ENCODE peak calls at places on chromosomes 5 and 9, in ten cellular contexts. One of them, this sample, is unnamed.
A peak's percentile ranks its signal among the peaks of the same experiment; 100 is the strongest.

GRCh38 chr9:969310-969692 is 7.2 kb upstream of the DMRT3 start:
- DNase-seq in ovary: no peak
- DNase-seq in fibroblast of pulmonary artery: no peak
- DNase-seq in cardiac fibroblast: no peak
- DNase-seq in CD8-positive, alpha-beta T cell: no peak
- DNase-seq in cardiac muscle cell: no peak
- DNase-seq in mesendoderm: peak; percentile 26
- DNase-seq in right atrium auricular region: no peak
- DNase-seq in brain microvascular endothelial cell: no peak
- DNase-seq in GM12865: no peak
- DNase-seq in this sample: no peak

GRCh38 chr9:134826336-134827246 is 54.0 kb upstream of the FCN2 start:
- DNase-seq in fibroblast of pulmonary artery: no peak
- DNase-seq in brain microvascular endothelial cell: no peak
- DNase-seq in right atrium auricular region: no peak
- DNase-seq in ovary: no peak
- DNase-seq in cardiac fibroblast: no peak
- DNase-seq in CD8-positive, alpha-beta T cell: no peak
- DNase-seq in GM12865: no peak
- DNase-seq in mesendoderm: no peak
- DNase-seq in cardiac muscle cell: no peak
- DNase-seq in this sample: no peak

GRCh38 chr5:59831341-59831989 is 62.1 kb downstream of the PDE4D start:
- DNase-seq in CD8-positive, alpha-beta T cell: no peak
- DNase-seq in ovary: no peak
- DNase-seq in fibroblast of pulmonary artery: peak; percentile 24
- DNase-seq in cardiac muscle cell: no peak
- DNase-seq in cardiac fibroblast: peak; percentile 18
- DNase-seq in brain microvascular endothelial cell: peak; percentile 18
- DNase-seq in right atrium auricular region: no peak
- DNase-seq in mesendoderm: no peak
- DNase-seq in GM12865: peak; percentile 30
- DNase-seq in this sample: no peak

GRCh38 chr5:111232311-111233049 is 8.3 kb downstream of the CAMK4 start:
- DNase-seq in cardiac fibroblast: no peak
- DNase-seq in CD8-positive, alpha-beta T cell: peak; percentile 52
- DNase-seq in right atrium auricular region: no peak
- DNase-seq in fibroblast of pulmonary artery: no peak
- DNase-seq in GM12865: no peak
- DNase-seq in brain microvascular endothelial cell: no peak
- DNase-seq in mesendoderm: no peak
- DNase-seq in ovary: no peak
- DNase-seq in cardiac muscle cell: no peak
- DNase-seq in this sample: no peak

GRCh38 chr5:39352931-39353330 is 11.4 kb downstream of the C9 start:
- DNase-seq in cardiac muscle cell: no peak
- DNase-seq in brain microvascular endothelial cell: no peak
- DNase-seq in cardiac fibroblast: no peak
- DNase-seq in CD8-positive, alpha-beta T cell: no peak
- DNase-seq in mesendoderm: no peak
- DNase-seq in ovary: no peak
- DNase-seq in fibroblast of pulmonary artery: no peak
- DNase-seq in right atrium auricular region: no peak
- DNase-seq in GM12865: no peak
- DNase-seq in this sample: no peak

GRCh38 chr5:137666901-137667300 is 69.0 kb downstream of the KLHL3 start:
- DNase-seq in cardiac muscle cell: no peak
- DNase-seq in fibroblast of pulmonary artery: no peak
- DNase-seq in cardiac fibroblast: no peak
- DNase-seq in right atrium auricular region: no peak
- DNase-seq in brain microvascular endothelial cell: no peak
- DNase-seq in GM12865: no peak
- DNase-seq in ovary: no peak
- DNase-seq in mesendoderm: no peak
- DNase-seq in CD8-positive, alpha-beta T cell: no peak
- DNase-seq in this sample: no peak

GRCh38 chr5:113806250-113806649 is 292.8 kb downstream of the YTHDC2 start:
- DNase-seq in CD8-positive, alpha-beta T cell: no peak
- DNase-seq in cardiac muscle cell: peak; percentile 17
- DNase-seq in right atrium auricular region: no peak
- DNase-seq in ovary: no peak
- DNase-seq in fibroblast of pulmonary artery: peak; percentile 43
- DNase-seq in brain microvascular endothelial cell: no peak
- DNase-seq in cardiac fibroblast: peak; percentile 45
- DNase-seq in GM12865: no peak
- DNase-seq in mesendoderm: peak; percentile 65
- DNase-seq in this sample: peak; percentile 14

GRCh38 chr9:91758491-91758981 is 191.5 kb downstream of the ROR2 start:
- DNase-seq in CD8-positive, alpha-beta T cell: no peak
- DNase-seq in mesendoderm: peak; percentile 82
- DNase-seq in GM12865: peak; percentile 48
- DNase-seq in cardiac fibroblast: peak; percentile 71
- DNase-seq in cardiac muscle cell: peak; percentile 87
- DNase-seq in right atrium auricular region: no peak
- DNase-seq in ovary: no peak
- DNase-seq in brain microvascular endothelial cell: peak; percentile 44
- DNase-seq in fibroblast of pulmonary artery: peak; percentile 68
- DNase-seq in this sample: no peak

GRCh38 chr9:104863180-104863883 is 64.6 kb downstream of the ABCA1 start:
- DNase-seq in ovary: peak; percentile 52
- DNase-seq in GM12865: peak; percentile 74
- DNase-seq in brain microvascular endothelial cell: peak; percentile 79
- DNase-seq in mesendoderm: peak; percentile 92
- DNase-seq in cardiac fibroblast: peak; percentile 87
- DNase-seq in fibroblast of pulmonary artery: peak; percentile 88
- DNase-seq in CD8-positive, alpha-beta T cell: peak; percentile 41
- DNase-seq in cardiac muscle cell: peak; percentile 68
- DNase-seq in right atrium auricular region: no peak
- DNase-seq in this sample: peak; percentile 37

GRCh38 chr9:89077519-89077918 is 86.3 kb downstream of the S1PR3 start:
- DNase-seq in CD8-positive, alpha-beta T cell: no peak
- DNase-seq in cardiac fibroblast: no peak
- DNase-seq in mesendoderm: no peak
- DNase-seq in right atrium auricular region: peak; percentile 50
- DNase-seq in ovary: no peak
- DNase-seq in fibroblast of pulmonary artery: no peak
- DNase-seq in brain microvascular endothelial cell: no peak
- DNase-seq in cardiac muscle cell: no peak
- DNase-seq in GM12865: peak; percentile 2
- DNase-seq in this sample: no peak

GRCh38 chr9:89078421-89078820 is 87.2 kb downstream of the S1PR3 start:
- DNase-seq in mesendoderm: no peak
- DNase-seq in brain microvascular endothelial cell: no peak
- DNase-seq in ovary: no peak
- DNase-seq in cardiac muscle cell: no peak
- DNase-seq in fibroblast of pulmonary artery: no peak
- DNase-seq in GM12865: no peak
- DNase-seq in right atrium auricular region: no peak
- DNase-seq in cardiac fibroblast: no peak
- DNase-seq in CD8-positive, alpha-beta T cell: no peak
- DNase-seq in this sample: no peak

GRCh38 chr9:89078860-89079259 is 87.6 kb downstream of the S1PR3 start:
- DNase-seq in cardiac muscle cell: no peak
- DNase-seq in right atrium auricular region: no peak
- DNase-seq in GM12865: no peak
- DNase-seq in ovary: no peak
- DNase-seq in mesendoderm: no peak
- DNase-seq in CD8-positive, alpha-beta T cell: no peak
- DNase-seq in cardiac fibroblast: peak; percentile 96
- DNase-seq in brain microvascular endothelial cell: peak; percentile 31
- DNase-seq in fibroblast of pulmonary artery: peak; percentile 95
- DNase-seq in this sample: no peak

GRCh38 chr9:89073397-89073796 is 82.1 kb downstream of the S1PR3 start:
- DNase-seq in fibroblast of pulmonary artery: no peak
- DNase-seq in brain microvascular endothelial cell: no peak
- DNase-seq in cardiac fibroblast: no peak
- DNase-seq in ovary: no peak
- DNase-seq in right atrium auricular region: peak; percentile 49
- DNase-seq in GM12865: no peak
- DNase-seq in cardiac muscle cell: no peak
- DNase-seq in mesendoderm: no peak
- DNase-seq in CD8-positive, alpha-beta T cell: no peak
- DNase-seq in this sample: no peak
- H3K4me3 ChIP-seq in fibroblast of pulmonary artery: no peak overlapping the region
- H3K4me3 ChIP-seq in brain microvascular endothelial cell: no peak overlapping the region
- H3K4me3 ChIP-seq in cardiac fibroblast: no peak overlapping the region
- H3K4me3 ChIP-seq in ovary: no peak overlapping the region
- H3K4me3 ChIP-seq in right atrium auricular region: no peak overlapping the region
- H3K4me3 ChIP-seq in GM12865: no peak overlapping the region
- H3K4me3 ChIP-seq in cardiac muscle cell: no peak overlapping the region
- H3K4me3 ChIP-seq in mesendoderm: no peak overlapping the region
- H3K4me3 ChIP-seq in CD8-positive, alpha-beta T cell: no peak overlapping the region
- H3K4me3 ChIP-seq in this sample: no peak overlapping the region

DNA sequence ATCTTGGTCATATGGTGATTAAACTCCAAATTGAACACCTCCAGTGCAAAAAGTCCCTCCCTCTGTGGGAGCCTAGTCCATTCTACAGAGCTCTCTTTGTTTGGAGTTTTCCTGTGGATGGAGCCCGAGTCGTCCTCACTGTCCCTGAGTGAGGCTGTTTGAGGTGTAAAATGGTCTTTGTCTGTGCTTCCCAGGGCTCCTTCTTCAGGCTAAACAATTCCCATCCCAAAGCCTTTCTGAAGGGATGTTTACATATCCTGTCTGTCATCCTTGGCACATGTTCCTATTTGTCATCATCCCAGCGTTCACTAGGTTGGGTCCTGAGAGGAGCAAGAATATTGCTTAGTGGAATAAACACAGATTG is 68.9 kb downstream of the COL27A1 start:
- DNase-seq in CD8-positive, alpha-beta T cell: no peak
- DNase-seq in fibroblast of pulmonary artery: peak; percentile 63
- DNase-seq in cardiac muscle cell: no peak
- DNase-seq in right atrium auricular region: no peak
- DNase-seq in ovary: no peak
- DNase-seq in mesendoderm: peak; percentile 79
- DNase-seq in cardiac fibroblast: no peak
- DNase-seq in brain microvascular endothelial cell: peak; percentile 59
- DNase-seq in GM12865: no peak
- DNase-seq in this sample: no peak
- H3K4me3 ChIP-seq in CD8-positive, alpha-beta T cell: no peak overlapping the region
- H3K4me3 ChIP-seq in fibroblast of pulmonary artery: no peak overlapping the region
- H3K4me3 ChIP-seq in cardiac muscle cell: no peak overlapping the region
- H3K4me3 ChIP-seq in right atrium auricular region: no peak overlapping the region
- H3K4me3 ChIP-seq in ovary: no peak overlapping the region
- H3K4me3 ChIP-seq in mesendoderm: no peak overlapping the region
- H3K4me3 ChIP-seq in cardiac fibroblast: no peak overlapping the region
- H3K4me3 ChIP-seq in brain microvascular endothelial cell: no peak overlapping the region
- H3K4me3 ChIP-seq in GM12865: no peak overlapping the region
- H3K4me3 ChIP-seq in this sample: no peak overlapping the region

GRCh38 chr9:35907732-35908483 is 1.4 kb upstream of the SPAAR start:
- DNase-seq in brain microvascular endothelial cell: peak; percentile 65
- DNase-seq in CD8-positive, alpha-beta T cell: no peak
- DNase-seq in right atrium auricular region: peak; percentile 85
- DNase-seq in cardiac muscle cell: peak; percentile 58
- DNase-seq in ovary: peak; percentile 88
- DNase-seq in GM12865: no peak
- DNase-seq in fibroblast of pulmonary artery: peak; percentile 94
- DNase-seq in mesendoderm: peak; percentile 96
- DNase-seq in cardiac fibroblast: peak; percentile 94
- DNase-seq in this sample: peak; percentile 79

GRCh38 chr9:35908484-35909125 is 685 bp upstream of the SPAAR start:
- DNase-seq in cardiac fibroblast: no peak
- DNase-seq in ovary: no peak
- DNase-seq in mesendoderm: peak; percentile 51
- DNase-seq in fibroblast of pulmonary artery: no peak
- DNase-seq in GM12865: no peak
- DNase-seq in cardiac muscle cell: no peak
- DNase-seq in brain microvascular endothelial cell: no peak
- DNase-seq in CD8-positive, alpha-beta T cell: no peak
- DNase-seq in right atrium auricular region: peak; percentile 66
- DNase-seq in this sample: no peak

GRCh38 chr9:35904966-35905781 is 828 bp upstream of the HRCT1 start:
- DNase-seq in CD8-positive, alpha-beta T cell: no peak
- DNase-seq in cardiac muscle cell: no peak
- DNase-seq in GM12865: no peak
- DNase-seq in brain microvascular endothelial cell: peak; percentile 47
- DNase-seq in right atrium auricular region: peak; percentile 65
- DNase-seq in fibroblast of pulmonary artery: no peak
- DNase-seq in ovary: no peak
- DNase-seq in mesendoderm: no peak
- DNase-seq in cardiac fibroblast: no peak
- DNase-seq in this sample: no peak

GRCh38 chr9:35905912-35906679 is at the start of gene HRCT1:
- DNase-seq in ovary: peak; percentile 93
- DNase-seq in CD8-positive, alpha-beta T cell: no peak
- DNase-seq in GM12865: no peak
- DNase-seq in cardiac fibroblast: peak; percentile 98
- DNase-seq in right atrium auricular region: peak; percentile 95
- DNase-seq in mesendoderm: no peak
- DNase-seq in cardiac muscle cell: no peak
- DNase-seq in fibroblast of pulmonary artery: peak; percentile 97
- DNase-seq in brain microvascular endothelial cell: peak; percentile 92
- DNase-seq in this sample: peak; percentile 80

DNA sequence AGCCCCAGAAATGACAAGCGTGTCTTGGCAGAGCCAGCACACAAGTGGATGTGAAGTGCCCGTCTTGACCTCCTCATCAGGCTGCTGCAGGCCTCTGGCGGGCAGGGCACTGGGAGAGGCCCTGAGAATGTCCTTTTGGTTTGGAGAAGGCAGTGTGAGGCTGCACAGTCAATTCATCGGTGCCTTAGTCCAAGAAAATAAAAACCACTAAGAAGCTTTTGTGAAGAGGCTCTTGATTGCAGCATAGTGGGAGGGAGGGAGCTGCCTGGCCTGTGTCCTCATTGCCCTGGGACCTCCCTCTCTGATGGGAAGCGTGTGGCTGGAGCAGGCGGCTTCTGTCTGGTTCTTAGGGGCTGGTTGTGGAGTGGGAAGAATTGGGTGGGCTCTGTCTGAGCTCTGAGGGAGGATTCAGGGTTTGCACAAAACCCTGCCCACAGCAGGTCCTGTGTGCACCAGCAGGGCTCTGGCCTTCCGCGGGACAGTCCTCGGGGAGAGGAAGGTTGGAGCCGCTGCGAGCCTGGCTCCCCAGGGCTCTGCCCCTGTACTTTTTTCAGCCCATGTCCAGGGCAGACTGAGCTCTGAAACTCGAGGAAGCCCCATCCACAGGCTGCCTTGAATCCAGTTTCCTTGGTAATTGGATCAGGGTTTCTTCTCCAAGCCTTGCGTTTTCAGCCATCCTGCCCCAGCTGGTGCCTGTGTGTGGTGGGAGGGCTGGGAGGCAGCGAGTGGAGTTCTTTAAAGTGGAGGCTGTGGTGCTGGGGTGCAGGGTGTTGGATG is 1.1 kb downstream of the HRCT1 start:
- DNase-seq in ovary: peak; percentile 66
- DNase-seq in right atrium auricular region: peak; percentile 87
- DNase-seq in GM12865: no peak
- DNase-seq in brain microvascular endothelial cell: peak; percentile 57
- DNase-seq in mesendoderm: peak; percentile 53
- DNase-seq in CD8-positive, alpha-beta T cell: no peak
- DNase-seq in fibroblast of pulmonary artery: peak; percentile 92
- DNase-seq in cardiac fibroblast: peak; percentile 93
- DNase-seq in cardiac muscle cell: no peak
- DNase-seq in this sample: no peak
- H3K4me3 ChIP-seq in ovary: no peak overlapping the region
- H3K4me3 ChIP-seq in right atrium auricular region: peak overlapping the region; percentile 43
- H3K4me3 ChIP-seq in GM12865: no peak overlapping the region
- H3K4me3 ChIP-seq in brain microvascular endothelial cell: peak overlapping the region; percentile 17
- H3K4me3 ChIP-seq in mesendoderm: no peak overlapping the region
- H3K4me3 ChIP-seq in CD8-positive, alpha-beta T cell: no peak overlapping the region
- H3K4me3 ChIP-seq in fibroblast of pulmonary artery: peak overlapping the region; percentile 33
- H3K4me3 ChIP-seq in cardiac fibroblast: peak overlapping the region; percentile 39
- H3K4me3 ChIP-seq in cardiac muscle cell: no peak overlapping the region
- H3K4me3 ChIP-seq in this sample: no peak overlapping the region

GRCh38 chr5:127196042-127196441 is 94.6 kb upstream of the MEGF10 start:
- DNase-seq in CD8-positive, alpha-beta T cell: no peak
- DNase-seq in cardiac fibroblast: no peak
- DNase-seq in fibroblast of pulmonary artery: no peak
- DNase-seq in brain microvascular endothelial cell: no peak
- DNase-seq in cardiac muscle cell: no peak
- DNase-seq in mesendoderm: no peak
- DNase-seq in ovary: no peak
- DNase-seq in GM12865: no peak
- DNase-seq in right atrium auricular region: no peak
- DNase-seq in this sample: no peak
- H3K4me3 ChIP-seq in CD8-positive, alpha-beta T cell: no peak overlapping the region
- H3K4me3 ChIP-seq in cardiac fibroblast: no peak overlapping the region
- H3K4me3 ChIP-seq in fibroblast of pulmonary artery: no peak overlapping the region
- H3K4me3 ChIP-seq in brain microvascular endothelial cell: no peak overlapping the region
- H3K4me3 ChIP-seq in cardiac muscle cell: no peak overlapping the region
- H3K4me3 ChIP-seq in mesendoderm: no peak overlapping the region
- H3K4me3 ChIP-seq in ovary: no peak overlapping the region
- H3K4me3 ChIP-seq in GM12865: no peak overlapping the region
- H3K4me3 ChIP-seq in right atrium auricular region: no peak overlapping the region
- H3K4me3 ChIP-seq in this sample: no peak overlapping the region